ENCODE peak calls at places on chromosomes 3 and 15, in ten cellular contexts. G is mammary epithelial cell; E is AG04450; N is stimulated activated CD4-positive, alpha-beta T cell treated with anti-CD3 and anti-CD28 coated beads, Interleukin-4, amount 100 ng/mL, for 1 hour; I is brain microvascular endothelial cell; Q is NCI-H1092 treated with DMSO at 0.1 percent for 48 hours; L is activated CD8-positive, alpha-beta memory T cell treated with anti-CD3 and anti-CD28 coated beads, Interleukin-2, amount 50 U/mL, for 48 hours; U is mucosa of descending colon; H is body of pancreas; A is pons. O is an unnamed sample.

GRCh38 chr15:100919481-100920405 is 586 bp downstream of the LRRK1 start:
- DNase-seq in N (peak; percentile 24), A (no peak), Q (no peak), I (no peak), E (no peak), L (peak; percentile 63), G (peak; percentile 39), U (no peak), H (peak; percentile 39), O (no peak)

GRCh38 chr15:62165793-62166380 is 802 bp upstream of the C2CD4B start:
- DNase-seq in A (no peak), H (peak; percentile 43), Q (no peak), L (no peak), E (no peak), N (no peak), I (peak; percentile 16), U (no peak), G (no peak), O (no peak)

GRCh38 chr3:43659250-43659880 is 31.4 kb upstream of the ABHD5 start:
- DNase-seq in I (no peak), E (no peak), H (no peak), G (no peak), L (no peak), U (peak; percentile 60), N (no peak), Q (no peak), A (no peak), O (no peak)

GRCh38 chr3:98482717-98483482 is 14.6 kb upstream of the OR5K2 start:
- DNase-seq in A (no peak), Q (no peak), L (no peak), U (no peak), E (no peak), H (no peak), G (peak; percentile 77), I (no peak), N (no peak), O (no peak)

GRCh38 chr15:85730001-85730820 is 64.5 kb downstream of the KLHL25 start:
- DNase-seq in G (peak; percentile 53), N (no peak), U (no peak), E (peak; percentile 37), A (peak; percentile 81), Q (peak; percentile 32), L (no peak), I (peak; percentile 56), H (peak; percentile 43), O (no peak)

GRCh38 chr3:127541320-127541719 is 49.2 kb downstream of the TPRA1 start:
- DNase-seq in I (no peak), N (no peak), Q (no peak), G (no peak), A (no peak), E (no peak), H (no peak), L (no peak), U (no peak), O (no peak)

GRCh38 chr3:168249048-168249538 is 153.4 kb upstream of the GOLIM4 start:
- DNase-seq in L (no peak), Q (peak; percentile 68), N (no peak), H (no peak), E (no peak), G (peak; percentile 8), U (no peak), I (peak; percentile 22), A (peak; percentile 5), O (no peak)

GRCh38 chr3:110815008-110815583 is 256.5 kb upstream of the NECTIN3 start:
- DNase-seq in N (no peak), U (no peak), I (peak; percentile 74), A (no peak), Q (no peak), G (peak; percentile 66), E (peak; percentile 55), L (no peak), H (no peak), O (no peak)

GRCh38 chr3:127408684-127409420 is 121.0 kb upstream of the PRR20G start:
- DNase-seq in E (no peak), Q (no peak), A (no peak), N (no peak), U (peak; percentile 19), G (no peak), L (peak; percentile 32), I (no peak), H (no peak), O (no peak)

GRCh38 chr3:119769394-119770149 is 12.3 kb upstream of the NR1I2 start:
- DNase-seq in E (no peak), G (no peak), Q (no peak), U (no peak), A (no peak), L (no peak), N (no peak), I (peak; percentile 98), H (no peak), O (no peak)

GRCh38 chr15:69337133-69337532 is 38.4 kb downstream of the PAQR5 start:
- DNase-seq in U (no peak), H (no peak), Q (no peak), N (no peak), I (no peak), L (no peak), A (no peak), G (no peak), E (no peak), O (no peak)

GRCh38 chr3:181838940-181839914 is 127.5 kb downstream of the SOX2 start:
- DNase-seq in N (no peak), L (no peak), H (peak; percentile 14), U (no peak), G (no peak), Q (peak; percentile 46), I (no peak), A (no peak), E (no peak), O (no peak)

GRCh38 chr3:151171145-151171544 is 31.9 kb downstream of the GPR171 start:
- DNase-seq in E (no peak), G (no peak), A (peak; percentile 39), I (peak; percentile 24), L (peak; percentile 69), N (no peak), H (no peak), U (no peak), Q (no peak), O (no peak)

GRCh38 chr3:155354658-155355057 is 61.2 kb upstream of the STRIT1 start:
- DNase-seq in H (no peak), U (no peak), Q (no peak), E (no peak), L (no peak), A (no peak), N (no peak), I (no peak), G (peak; percentile 21), O (peak; percentile 76)

GRCh38 chr3:40620151-40620550 is 95.4 kb downstream of the ZNF621 start:
- DNase-seq in I (no peak), A (peak; percentile 5), N (no peak), G (peak; percentile 71), Q (no peak), E (no peak), L (no peak), U (no peak), H (no peak), O (no peak)

GRCh38 chr3:149998946-149999345 is 28.3 kb upstream of the PFN2 start:
- DNase-seq in I (no peak), E (no peak), Q (no peak), N (no peak), G (no peak), U (no peak), L (no peak), H (no peak), A (no peak), O (no peak)

GRCh38 chr3:3560566-3561336 is 238.5 kb upstream of the LRRN1 start:
- DNase-seq in U (no peak), E (no peak), N (no peak), G (no peak), Q (no peak), A (peak; percentile 36), I (peak; percentile 0), L (no peak), H (no peak), O (no peak)

GRCh38 chr15:101135532-101136166 is 116.2 kb downstream of the CHSY1 start:
- DNase-seq in A (no peak), E (no peak), G (no peak), N (no peak), I (no peak), L (no peak), U (peak; percentile 49), Q (no peak), H (no peak), O (no peak)

GRCh38 chr3:43872301-43872700 is 181.6 kb downstream of the ABHD5 start:
- DNase-seq in H (no peak), G (peak; percentile 72), Q (no peak), N (no peak), E (peak; percentile 57), A (no peak), L (no peak), U (no peak), I (peak; percentile 90), O (no peak)

GRCh38 chr15:60520825-60521368 is 42.0 kb upstream of the ICE2 start:
- DNase-seq in U (no peak), I (peak; percentile 74), N (peak; percentile 80), L (peak; percentile 89), H (peak; percentile 77), E (peak; percentile 47), A (peak; percentile 52), G (peak; percentile 72), Q (peak; percentile 16), O (no peak)

GRCh38 chr15:33007295-33007855 is 187.1 kb downstream of the FMN1 start:
- DNase-seq in L (no peak), E (no peak), A (peak; percentile 60), N (no peak), Q (no peak), I (peak; percentile 82), H (no peak), G (peak; percentile 17), U (no peak), O (no peak)

GRCh38 chr15:56194035-56194434 is 49.6 kb downstream of the RFX7 start:
- DNase-seq in Q (no peak), N (no peak), H (no peak), L (no peak), E (no peak), U (no peak), I (no peak), A (no peak), G (no peak), O (no peak)

GRCh38 chr15:38563723-38564519 is 693 bp downstream of the RASGRP1 start:
- DNase-seq in Q (peak; percentile 0), L (peak; percentile 96), H (peak; percentile 75), A (peak; percentile 36), I (no peak), G (peak; percentile 39), N (peak; percentile 91), U (peak; percentile 88), E (no peak), O (peak; percentile 70)

GRCh38 chr3:97793415-97794019 is 28.3 kb upstream of the CRYBG3 start:
- DNase-seq in H (no peak), N (no peak), Q (peak; percentile 71), L (no peak), G (peak; percentile 42), E (peak; percentile 20), A (peak; percentile 82), U (no peak), I (peak; percentile 20), O (no peak)

GRCh38 chr3:70554170-70554569 is 241.7 kb upstream of the MDFIC2 start:
- DNase-seq in G (no peak), H (no peak), A (no peak), E (no peak), Q (no peak), I (peak; percentile 40), U (no peak), L (no peak), N (no peak), O (no peak)

GRCh38 chr15:67501177-67501835 is 19.6 kb upstream of the C15orf61 start:
- DNase-seq in N (no peak), U (no peak), E (no peak), A (peak; percentile 79), G (peak; percentile 9), Q (peak; percentile 42), L (no peak), I (no peak), H (no peak), O (no peak)

GRCh38 chr3:58352624-58353023 is 19.9 kb downstream of the PXK start:
- DNase-seq in U (no peak), G (no peak), H (no peak), N (no peak), E (no peak), A (no peak), L (peak; percentile 8), I (no peak), Q (no peak), O (no peak)

GRCh38 chr3:41808152-41808551 is 153.8 kb downstream of the ULK4 start:
- DNase-seq in U (no peak), L (no peak), E (peak; percentile 15), G (peak; percentile 66), H (no peak), N (no peak), Q (no peak), I (peak; percentile 75), A (no peak), O (no peak)